ENCODE peak calls at places on chromosome 3, in eight cellular contexts. V, Q, X, I, E, S, Y and P are unnamed samples. For H3K27me3, the result is how much of the 10 kb centered on the place peaks cover.

GRCh38 chr3:101803152-101803782 is 24.3 kb downstream of the NXPE3 start:
- DNase-seq in I (no peak), S (peak), E (no peak), Q (peak), V (no peak), Y (peak), X (peak), P (peak)

GRCh38 chr3:20097015-20097414 is 56.8 kb downstream of the KAT2B start:
- DNase-seq in Q (no peak), V (no peak), Y (no peak), I (no peak), E (no peak), X (no peak), S (no peak), P (no peak)

GRCh38 chr3:159787794-159788205 is 200.8 kb upstream of the IL12A start:
- DNase-seq in I (no peak), Q (no peak), Y (peak), X (no peak), S (peak), V (no peak), E (no peak), P (no peak)

GRCh38 chr3:6600237-6600636 is 260.7 kb upstream of the GRM7 start:
- DNase-seq in S (no peak), Q (no peak), Y (no peak), I (no peak), X (no peak), V (no peak), E (no peak), P (no peak)

GRCh38 chr3:112973325-112974177 is 1.4 kb downstream of the CD200R1 start:
- DNase-seq in Q (no peak), I (no peak), X (no peak), V (no peak), S (no peak), E (no peak), Y (no peak), P (no peak)

GRCh38 chr3:114711321-114711891 is 417.6 kb downstream of the TIGIT start:
- DNase-seq in S (no peak), V (no peak), Y (no peak), E (no peak), I (no peak), Q (no peak), X (no peak), P (no peak)

GRCh38 chr3:39376929-39377634 is 6.1 kb upstream of the SLC25A38 start:
- DNase-seq in S (no peak), V (no peak), Y (no peak), Q (no peak), X (no peak), E (no peak), I (no peak), P (no peak)

GRCh38 chr3:112980080-112980479 is 5.2 kb upstream of the CD200R1 start:
- DNase-seq in V (no peak), Y (no peak), E (no peak), I (no peak), X (no peak), S (peak), Q (no peak), P (no peak)

GRCh38 chr3:133295199-133295901 is 104.5 kb upstream of the BFSP2 start:
- DNase-seq in Q (no peak), Y (peak), S (peak), I (no peak), V (no peak), E (no peak), X (no peak), P (peak)

GRCh38 chr3:50689558-50689957 is 14.8 kb downstream of the DOCK3 start:
- DNase-seq in E (no peak), Y (no peak), Q (no peak), S (no peak), X (no peak), I (no peak), V (no peak), P (no peak)

GRCh38 chr3:101548527-101549105 is 13.1 kb upstream of the TRMT10C start:
- DNase-seq in Y (no peak), E (no peak), I (no peak), V (no peak), X (no peak), Q (no peak), S (no peak), P (no peak)

GRCh38 chr3:34727700-34728099 is 911.6 kb upstream of the ARPP21 start:
- DNase-seq in Y (no peak), I (no peak), E (no peak), S (no peak), V (no peak), X (no peak), Q (no peak), P (no peak)

GRCh38 chr3:46923559-46924350 is 46.2 kb downstream of the PTH1R start:
- DNase-seq in Y (peak), E (peak), X (peak), Q (no peak), V (no peak), S (peak), I (no peak), P (peak)

GRCh38 chr3:17639257-17639656 is 103.2 kb downstream of the TBC1D5 start:
- DNase-seq in I (no peak), E (no peak), Y (peak), V (no peak), S (peak), Q (no peak), X (no peak), P (no peak)

GRCh38 chr3:134371542-134372324 is 2.5 kb downstream of the AMOTL2 start:
- DNase-seq in I (peak), E (no peak), V (no peak), S (peak), X (peak), Q (no peak), Y (peak), P (no peak)

GRCh38 chr3:9151240-9151639 is 98.2 kb downstream of the SRGAP3 start:
- DNase-seq in Q (no peak), V (no peak), S (peak), E (no peak), X (no peak), Y (no peak), I (no peak), P (no peak)

GRCh38 chr3:153350420-153350819 is 188.4 kb downstream of the RAP2B start:
- DNase-seq in Y (peak), V (no peak), S (peak), I (no peak), X (no peak), Q (no peak), E (no peak), P (no peak)

GRCh38 chr3:131386429-131386926 is 4.9 kb downstream of the NUDT16 start:
- DNase-seq in S (no peak), X (peak), I (no peak), V (peak), Q (peak), E (no peak), Y (peak), P (no peak)

GRCh38 chr3:99532246-99532645 is 106.1 kb upstream of the COL8A1 start:
- DNase-seq in V (no peak), E (no peak), I (no peak), S (peak), X (no peak), Y (peak), Q (no peak), P (peak)

GRCh38 chr3:124396397-124396796 is 333.9 kb upstream of the UMPS start:
- DNase-seq in S (no peak), Q (no peak), I (no peak), E (no peak), X (no peak), Y (no peak), V (no peak), P (peak)

GRCh38 chr3:138378331-138378730 is 30.0 kb downstream of the MRAS start:
- DNase-seq in I (no peak), Y (no peak), X (peak), S (no peak), E (no peak), Q (no peak), V (no peak), P (no peak)

GRCh38 chr3:143567823-143568222 is 280.4 kb downstream of the SLC9A9 start:
- DNase-seq in Y (no peak), Q (no peak), I (no peak), E (no peak), S (no peak), X (no peak), V (no peak), P (no peak)

GRCh38 chr3:143559291-143559690 is 289.0 kb downstream of the SLC9A9 start:
- DNase-seq in I (no peak), V (no peak), Q (no peak), X (no peak), S (no peak), Y (peak), E (no peak), P (no peak)

GRCh38 chr3:143565943-143566342 is 282.3 kb downstream of the SLC9A9 start:
- DNase-seq in I (no peak), V (no peak), Q (no peak), S (peak), Y (peak), E (no peak), X (no peak), P (no peak)

GRCh38 chr3:143562789-143563188 is 285.5 kb downstream of the SLC9A9 start:
- DNase-seq in V (no peak), E (no peak), X (no peak), I (no peak), Q (no peak), S (no peak), Y (peak), P (no peak)

DNA sequence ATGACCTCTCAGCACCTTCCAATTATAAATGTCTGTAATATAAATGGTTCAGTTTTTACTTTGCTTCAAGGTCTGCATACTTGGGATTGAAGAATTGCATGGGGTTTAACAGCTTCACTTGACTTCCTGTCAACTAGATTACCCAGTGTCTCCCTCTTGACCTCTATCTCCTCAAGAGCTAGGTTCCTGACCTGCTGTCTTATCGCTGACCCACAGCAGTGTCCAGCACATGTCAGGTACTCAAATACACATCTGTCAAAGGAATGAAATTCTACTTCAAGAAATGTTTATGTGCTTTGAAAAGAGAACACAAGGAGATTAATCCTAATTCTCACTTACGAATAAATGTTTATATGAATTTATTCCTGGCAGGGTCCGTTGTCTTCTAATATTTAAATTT is 284.5 kb downstream of the SLC9A9 start:
- DNase-seq in Y (no peak), E (no peak), I (no peak), X (no peak), Q (no peak), V (no peak), S (no peak), P (no peak)
- H3K27me3 ChIP-seq in Y (under half), E (under half), I (under half), X (under half), Q (under half), V (under half), S (under half), P (under half)

GRCh38 chr3:194333981-194334320 is 17.2 kb downstream of the CPN2 start:
- DNase-seq in I (no peak), Y (no peak), X (no peak), Q (no peak), E (no peak), V (no peak), S (peak), P (no peak)
- H3K4me3 ChIP-seq in I (peak), Y (no peak), X (peak), Q (no peak), E (no peak), V (peak), S (peak), P (peak)

GRCh38 chr3:147373301-147373700 is 33.0 kb downstream of the ZIC4 start:
- DNase-seq in V (no peak), E (no peak), Q (no peak), X (no peak), I (no peak), Y (no peak), S (no peak), P (no peak)
- H3K27me3 ChIP-seq in V (half or more), E (under half), Q (half or more), X (half or more), I (half or more), Y (half or more), S (half or more), P (half or more)

DNA sequence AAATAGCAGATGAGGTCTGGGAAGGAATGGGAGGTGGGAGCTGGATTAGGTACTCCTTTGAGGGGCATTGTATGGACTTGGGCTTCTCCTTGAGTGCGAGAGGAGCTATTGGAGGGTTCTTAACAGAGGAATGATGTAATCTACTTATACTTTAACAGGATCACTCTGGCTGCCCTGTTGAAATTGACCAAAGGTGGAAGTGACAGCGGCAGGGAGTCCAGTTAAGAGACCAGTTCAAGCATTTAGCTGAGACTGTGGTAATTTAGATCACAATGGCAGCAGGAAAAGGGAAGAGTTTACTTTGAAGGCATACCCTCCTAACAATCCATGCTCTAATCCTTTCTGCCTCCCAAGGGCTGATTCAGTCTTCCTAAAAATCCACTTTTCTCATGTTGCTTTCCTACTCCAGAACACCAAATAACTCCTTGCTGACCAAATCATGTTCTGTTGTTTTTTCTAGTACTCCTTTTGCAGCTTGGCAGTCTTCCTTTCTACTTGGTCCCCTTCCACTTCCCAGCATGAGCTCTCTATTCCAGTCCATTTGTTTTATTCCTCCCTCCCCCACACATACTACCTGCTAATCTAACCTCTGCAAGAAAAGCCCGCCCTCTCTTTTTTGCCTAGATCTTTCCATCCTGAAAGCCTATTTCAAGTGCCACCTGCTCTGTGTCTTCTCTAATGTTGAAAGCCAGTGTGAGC is 139.4 kb downstream of the NECTIN3 start:
- DNase-seq in S (no peak), V (no peak), Y (no peak), Q (no peak), X (no peak), I (no peak), E (no peak), P (no peak)
- H3K4me3 ChIP-seq in S (no peak), V (no peak), Y (no peak), Q (no peak), X (no peak), I (no peak), E (no peak), P (no peak)